ENCODE peak calls at places on chromosomes 5 and 9, in six cellular contexts. E, H, N, X, G and B are unnamed samples.

GRCh38 chr9:131095666-131096489 is 453 bp upstream of the AIF1L start:
- DNase-seq in E (peak), H (no peak), N (no peak), X (peak), G (peak), B (no peak)

GRCh38 chr9:98105006-98105405 is 14.0 kb downstream of the TRIM14 start:
- DNase-seq in E (no peak), H (no peak), N (no peak), X (no peak), G (no peak), B (no peak)

GRCh38 chr9:129185402-129185801 is 7.3 kb upstream of the IER5L start:
- DNase-seq in E (no peak), H (no peak), N (no peak), X (no peak), G (no peak), B (no peak)

GRCh38 chr5:63125862-63126261 is 547.2 kb downstream of the LRRC70 start:
- DNase-seq in E (no peak), H (no peak), N (no peak), X (no peak), G (peak), B (no peak)

GRCh38 chr9:136124976-136125692 is 6.5 kb upstream of the TMEM250 start:
- DNase-seq in E (no peak), H (no peak), N (no peak), X (no peak), G (no peak), B (no peak)

GRCh38 chr5:135229122-135229521 is 169.9 kb downstream of the MACROH2A1 start:
- DNase-seq in E (no peak), H (no peak), N (no peak), X (no peak), G (no peak), B (no peak)

GRCh38 chr9:706606-707451 is 134.7 kb upstream of the DMRT1 start:
- DNase-seq in E (peak), H (peak), N (peak), X (peak), G (no peak), B (peak)

GRCh38 chr5:141040093-141040762 is 10.9 kb upstream of the PCDHB1 start:
- DNase-seq in E (no peak), H (peak), N (no peak), X (peak), G (peak), B (peak)

GRCh38 chr9:116494815-116495634 is 192.1 kb upstream of the TRIM32 start:
- DNase-seq in E (peak), H (peak), N (peak), X (no peak), G (peak), B (no peak)

GRCh38 chr5:138663009-138663408 is 87.8 kb upstream of the HSPA9 start:
- DNase-seq in E (no peak), H (no peak), N (no peak), X (no peak), G (no peak), B (no peak)

GRCh38 chr5:116484645-116485044 is 90.0 kb downstream of the SEMA6A start:
- DNase-seq in E (no peak), H (no peak), N (no peak), X (no peak), G (no peak), B (no peak)

GRCh38 chr9:133286523-133286922 is 11.5 kb upstream of the ABO start:
- DNase-seq in E (no peak), H (no peak), N (no peak), X (no peak), G (no peak), B (no peak)

GRCh38 chr5:15757103-15757502 is 257.1 kb downstream of the FBXL7 start:
- DNase-seq in E (no peak), H (no peak), N (no peak), X (no peak), G (no peak), B (no peak)

GRCh38 chr5:173001229-173001841 is 17.8 kb downstream of the ATP6V0E1 start:
- DNase-seq in E (no peak), H (no peak), N (no peak), X (no peak), G (no peak), B (no peak)

GRCh38 chr5:110896901-110897300 is 158.1 kb downstream of the SLC25A46 start:
- DNase-seq in E (no peak), H (no peak), N (no peak), X (no peak), G (no peak), B (no peak)

GRCh38 chr5:2566280-2566679 is 185.2 kb downstream of the IRX2 start:
- DNase-seq in E (no peak), H (no peak), N (no peak), X (no peak), G (no peak), B (no peak)

GRCh38 chr9:37182718-37183117 is 62.3 kb downstream of the ZCCHC7 start:
- DNase-seq in E (no peak), H (no peak), N (no peak), X (no peak), G (no peak), B (no peak)

GRCh38 chr9:126880947-126881332 is 20.5 kb downstream of the ZBTB34 start:
- DNase-seq in E (no peak), H (no peak), N (no peak), X (no peak), G (no peak), B (no peak)

GRCh38 chr5:74179183-74179582 is 461.3 kb downstream of the ENC1 start:
- DNase-seq in E (no peak), H (peak), N (no peak), X (no peak), G (no peak), B (peak)

GRCh38 chr9:105678781-105679180 is 15.6 kb upstream of the TMEM38B start:
- DNase-seq in E (no peak), H (no peak), N (no peak), X (no peak), G (no peak), B (no peak)

GRCh38 chr5:1318659-1319251 is 23.9 kb upstream of the TERT start:
- DNase-seq in E (no peak), H (no peak), N (peak), X (no peak), G (no peak), B (no peak)

GRCh38 chr9:121686930-121687541 is 35.6 kb downstream of the DAB2IP start:
- DNase-seq in E (peak), H (peak), N (peak), X (no peak), G (peak), B (peak)

GRCh38 chr9:129432255-129432654 is 188.6 kb downstream of the C9orf50 start:
- DNase-seq in E (no peak), H (no peak), N (no peak), X (no peak), G (no peak), B (no peak)

GRCh38 chr5:132493241-132493640 is 2.7 kb upstream of the IRF1 start:
- DNase-seq in E (peak), H (peak), N (peak), X (no peak), G (no peak), B (peak)

GRCh38 chr5:32848681-32849080 is 137.6 kb downstream of the NPR3 start:
- DNase-seq in E (no peak), H (no peak), N (no peak), X (no peak), G (no peak), B (no peak)

GRCh38 chr9:124350485-124351263 is 64.6 kb downstream of the PSMB7 start:
- DNase-seq in E (no peak), H (no peak), N (no peak), X (no peak), G (no peak), B (no peak)

GRCh38 chr5:80254767-80255424 is 952 bp downstream of the SERINC5 start:
- DNase-seq in E (peak), H (no peak), N (no peak), X (no peak), G (no peak), B (no peak)

GRCh38 chr5:53537711-53538110 is 22.7 kb upstream of the NDUFS4 start:
- DNase-seq in E (no peak), H (no peak), N (no peak), X (no peak), G (no peak), B (no peak)

GRCh38 chr5:151608522-151608921 is 17.4 kb upstream of the FAT2 start:
- DNase-seq in E (no peak), H (no peak), N (no peak), X (no peak), G (no peak), B (no peak)

GRCh38 chr9:131028931-131029573 is 20.1 kb downstream of the LAMC3 start:
- DNase-seq in E (no peak), H (no peak), N (no peak), X (no peak), G (no peak), B (no peak)

GRCh38 chr5:95712347-95712958 is 18.7 kb upstream of the RHOBTB3 start:
- DNase-seq in E (no peak), H (no peak), N (no peak), X (no peak), G (peak), B (no peak)

GRCh38 chr9:136656339-136656738 is 6.4 kb upstream of the EGFL7 start:
- DNase-seq in E (no peak), H (no peak), N (no peak), X (no peak), G (no peak), B (peak)

GRCh38 chr5:367358-368130 is 46.0 kb downstream of the AHRR start:
- DNase-seq in E (no peak), H (no peak), N (peak), X (no peak), G (no peak), B (no peak)

GRCh38 chr9:36039696-36040095 is 3.0 kb downstream of the RECK start:
- DNase-seq in E (no peak), H (no peak), N (no peak), X (no peak), G (no peak), B (no peak)
- H3K4me3 ChIP-seq in E (no peak), H (no peak), N (no peak), X (no peak), G (no peak), B (no peak)

GRCh38 chr5:142869883-142870282 is 99.7 kb downstream of the ARHGAP26 start:
- DNase-seq in E (peak), H (no peak), N (peak), X (no peak), G (no peak), B (no peak)
- H3K27ac ChIP-seq in E (peak), H (no peak), N (peak), X (no peak), G (peak), B (no peak)

GRCh38 chr9:127909839-127910273 is 7.0 kb downstream of the ST6GALNAC4 start:
- DNase-seq in E (no peak), H (no peak), N (peak), X (no peak), G (no peak), B (no peak)
- TF ChIP-seq POLR2A in E (no peak), H (no peak), N (no peak), X (no peak), G (no peak), B (no peak)

DNA sequence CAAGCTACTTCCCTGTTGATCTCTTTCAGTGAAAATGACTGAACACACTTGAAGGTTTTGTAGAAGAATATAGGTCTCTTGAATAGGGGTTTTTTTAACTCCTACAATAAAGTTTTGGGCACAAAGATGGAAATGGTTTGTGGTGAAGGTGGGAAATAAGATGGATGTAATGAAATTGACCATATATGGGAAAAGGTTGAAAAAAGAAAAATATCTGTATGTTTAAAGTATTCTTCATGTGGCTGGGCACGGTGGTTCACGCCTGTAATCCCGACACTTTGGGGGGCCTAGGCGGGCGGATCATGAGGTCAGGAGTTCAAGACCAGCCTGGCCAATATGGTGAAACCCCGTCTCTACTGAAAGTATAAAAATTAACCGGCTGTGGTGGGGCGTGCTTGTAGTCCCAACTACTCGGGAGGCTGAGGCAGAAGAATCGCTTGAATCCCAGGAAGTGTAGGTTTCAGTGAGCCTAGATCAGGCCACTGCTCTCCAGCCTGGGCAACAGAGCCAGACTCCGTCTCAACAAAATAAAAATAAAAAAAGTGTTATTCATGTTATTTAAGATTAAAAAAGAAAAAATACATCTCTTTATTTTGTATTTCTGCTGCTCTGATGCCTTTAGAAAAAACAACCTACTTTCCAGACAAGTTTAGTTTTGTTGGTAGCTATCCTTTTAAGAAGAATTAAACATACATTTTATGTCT is 2.2 kb downstream of the RBM27 start:
- DNase-seq in E (no peak), H (no peak), N (no peak), X (no peak), G (no peak), B (no peak)
- H3K4me3 ChIP-seq in E (peak), H (no peak), N (no peak), X (no peak), G (peak), B (no peak)

GRCh38 chr9:33867747-33868429 is 50.9 kb downstream of the UBE2R2 start:
- DNase-seq in E (no peak), H (peak), N (no peak), X (peak), G (no peak), B (peak)

GRCh38 chr9:33858346-33858869 is 41.4 kb downstream of the UBE2R2 start:
- DNase-seq in E (no peak), H (no peak), N (no peak), X (no peak), G (peak), B (no peak)

GRCh38 chr9:33860200-33860871 is 43.4 kb downstream of the UBE2R2 start:
- DNase-seq in E (no peak), H (no peak), N (no peak), X (no peak), G (no peak), B (no peak)

GRCh38 chr9:33856247-33856646 is 39.3 kb downstream of the UBE2R2 start:
- DNase-seq in E (no peak), H (no peak), N (no peak), X (no peak), G (no peak), B (no peak)

GRCh38 chr9:33861917-33862453 is 45.0 kb downstream of the UBE2R2 start:
- DNase-seq in E (no peak), H (no peak), N (peak), X (no peak), G (no peak), B (no peak)
- H3K27ac ChIP-seq in E (no peak), H (no peak), N (peak), X (no peak), G (no peak), B (no peak)

GRCh38 chr5:41415242-41415641 is 95.2 kb downstream of the PLCXD3 start:
- DNase-seq in E (no peak), H (no peak), N (no peak), X (no peak), G (no peak), B (no peak)
- TF ChIP-seq POLR2A in E (no peak), H (no peak), N (no peak), X (no peak), G (no peak), B (no peak)

DNA sequence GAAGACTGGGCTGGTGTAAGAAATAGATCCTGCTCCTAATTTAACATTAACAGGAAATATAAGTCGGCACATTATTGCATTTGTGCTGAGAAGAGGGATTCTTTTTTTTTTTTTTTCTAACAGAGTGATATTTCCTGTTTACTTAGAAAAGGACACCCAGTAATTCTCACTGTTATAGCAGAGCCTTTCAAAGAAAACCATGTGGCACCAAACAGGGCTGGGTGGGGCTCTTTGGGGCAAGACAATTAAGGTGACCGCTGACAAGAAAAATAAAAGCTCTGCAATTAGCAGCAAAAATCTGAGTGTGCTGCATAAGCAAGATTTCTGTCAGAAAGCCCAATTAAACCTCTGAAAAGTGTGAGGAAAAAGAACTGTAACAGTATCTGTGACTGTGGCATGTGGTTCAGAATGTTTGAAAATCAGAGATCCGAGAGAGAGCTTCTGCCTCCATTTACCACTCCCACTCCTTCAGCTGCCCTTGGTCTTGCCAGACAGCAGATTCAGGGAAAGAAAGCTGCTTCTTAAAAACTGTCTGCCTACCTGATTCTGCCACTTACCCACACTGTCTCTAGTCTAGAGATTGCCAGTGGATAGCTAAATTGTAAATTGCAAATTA is 77.1 kb upstream of the IQGAP2 start:
- DNase-seq in E (no peak), H (no peak), N (peak), X (no peak), G (no peak), B (no peak)
- H3K4me3 ChIP-seq in E (no peak), H (no peak), N (no peak), X (no peak), G (no peak), B (no peak)